ENCODE peak calls at places on chromosomes 4 and X, in four cellular contexts. P, V, Z and K are unnamed samples.

GRCh38 chr4:66569228-66569627 is 898.9 kb upstream of the EPHA5 start:
- DNase-seq in V (no peak), Z (no peak), P (peak), K (no peak)

GRCh38 chrX:74902806-74903205 is 22.4 kb downstream of the NEXMIF start:
- DNase-seq in V (no peak), P (no peak), Z (no peak), K (no peak)

GRCh38 chr4:153542131-153542530 is 76.0 kb downstream of the TMEM131L start:
- DNase-seq in P (no peak), Z (no peak), V (no peak), K (no peak)

GRCh38 chrX:9530848-9531274 is 66.0 kb downstream of the TBL1X start:
- DNase-seq in Z (peak), P (peak), V (peak), K (no peak)

GRCh38 chrX:1075741-1076140 is 136.7 kb downstream of the CRLF2 start:
- DNase-seq in Z (no peak), P (no peak), V (no peak), K (no peak)

GRCh38 chrX:15436220-15436619 is 52.0 kb upstream of the VEGFD start:
- DNase-seq in Z (no peak), P (no peak), V (peak), K (no peak)

GRCh38 chr4:187387709-187388108 is 607.9 kb upstream of the ZFP42 start:
- DNase-seq in P (no peak), V (peak), Z (peak), K (no peak)

GRCh38 chr4:1808396-1808795 is 15.3 kb downstream of the FGFR3 start:
- DNase-seq in P (no peak), V (no peak), Z (no peak), K (no peak)

GRCh38 chr4:72969957-72970356 is 99.6 kb downstream of the COX18 start:
- DNase-seq in Z (no peak), V (peak), P (no peak), K (no peak)

GRCh38 chr4:88320780-88321373 is 36.5 kb upstream of the PPM1K start:
- DNase-seq in V (peak), P (peak), Z (no peak), K (peak)

GRCh38 chr4:37928896-37929537 is 31.2 kb upstream of the PTTG2 start:
- DNase-seq in Z (no peak), P (no peak), V (peak), K (peak)

GRCh38 chr4:99811850-99812249 is 4.8 kb upstream of the DAPP1 start:
- DNase-seq in P (no peak), V (peak), Z (peak), K (peak)

GRCh38 chr4:57426779-57427395 is 316.7 kb upstream of the IGFBP7 start:
- DNase-seq in Z (peak), P (peak), V (peak), K (peak)

DNA sequence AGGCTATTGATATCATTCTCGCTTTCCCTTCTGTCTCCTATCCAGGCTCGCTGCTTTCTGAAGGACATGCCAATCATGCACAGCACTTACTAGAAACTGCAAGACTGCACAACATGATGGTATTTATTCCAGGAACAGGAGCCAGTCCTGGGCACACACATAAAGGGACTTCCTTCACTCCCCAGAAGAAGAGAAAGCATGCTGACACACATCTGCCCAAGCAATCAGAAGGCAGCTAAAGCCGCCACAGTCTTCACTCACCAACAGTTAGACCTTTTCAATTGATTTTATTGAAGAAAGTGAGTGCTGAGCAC is 137.7 kb downstream of the SLC7A11 start:
- DNase-seq in Z (no peak), V (no peak), P (no peak), K (no peak)
- H3K4me3 ChIP-seq in Z (no peak), V (no peak), P (no peak), K (no peak)

DNA sequence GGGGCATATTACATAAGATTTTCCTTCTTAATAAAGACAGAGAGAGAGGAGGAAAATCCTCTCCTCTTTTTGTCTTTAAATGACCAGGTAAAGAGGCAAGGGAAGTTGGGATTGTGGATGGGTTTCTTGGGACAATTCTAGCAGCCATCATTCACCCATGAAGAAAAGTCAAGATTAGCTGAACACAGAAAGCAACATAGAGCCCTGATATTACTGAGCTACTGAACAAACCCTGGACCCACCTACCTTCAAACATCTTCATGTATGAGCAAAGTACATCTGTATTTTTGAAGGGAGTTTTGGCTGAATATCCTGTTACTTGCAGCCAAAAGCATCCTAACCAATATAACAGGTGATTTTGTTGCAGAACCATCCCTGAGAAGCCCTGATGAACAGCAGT is 2.5 kb downstream of the SLC9B2 start:
- DNase-seq in Z (no peak), P (no peak), V (no peak), K (no peak)
- H3K4me3 ChIP-seq in Z (no peak), P (no peak), V (no peak), K (no peak)

GRCh38 chrX:68433155-68433980 is at the start of gene OPHN1:
- DNase-seq in Z (peak), P (peak), V (peak), K (no peak)

GRCh38 chrX:68432648-68433047 is 647 bp downstream of the OPHN1 start:
- DNase-seq in Z (peak), V (no peak), P (peak), K (no peak)

GRCh38 chrX:68429216-68429615 is 4.1 kb downstream of the OPHN1 start:
- DNase-seq in V (peak), Z (peak), P (no peak), K (no peak)

GRCh38 chrX:68433981-68434299 is 645 bp upstream of the OPHN1 start:
- DNase-seq in Z (no peak), V (no peak), P (no peak), K (no peak)

DNA sequence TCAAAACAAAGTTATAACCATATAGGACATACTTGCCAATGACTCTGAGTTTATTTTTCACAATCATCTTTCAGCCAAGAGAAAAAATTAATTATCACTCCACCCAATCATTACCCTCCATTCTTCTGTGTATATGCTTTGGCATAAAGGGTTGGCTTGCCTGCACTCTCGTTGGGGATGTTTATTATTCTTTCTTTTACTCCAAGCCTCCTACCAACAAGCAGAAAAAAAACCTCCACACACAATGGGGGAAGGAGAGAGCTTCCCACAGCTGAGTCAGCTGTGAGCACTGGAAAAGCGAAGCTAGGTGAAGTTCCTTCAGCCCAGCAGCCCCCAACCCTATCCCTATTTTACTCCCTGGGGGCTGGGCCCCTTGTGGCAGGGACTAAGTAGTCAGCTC is 1.5 kb downstream of the OPHN1 start:
- DNase-seq in Z (no peak), V (no peak), P (no peak), K (no peak)
- H3K4me3 ChIP-seq in Z (no peak), V (no peak), P (no peak), K (no peak)

GRCh38 chrX:66015906-66016689 is 23.8 kb downstream of the VSIG4 start:
- DNase-seq in P (no peak), Z (no peak), V (no peak), K (no peak)
- H3K4me3 ChIP-seq in P (no peak), Z (no peak), V (no peak), K (peak)